ENCODE peak calls at places on chromosomes 11 and 22, in eight cellular contexts. V is uterus, L is mammary epithelial cell, Y is body of pancreas, W is iPS DF 6.9, S is tibial nerve, P is sigmoid colon, Q is HCT116. E is an unnamed sample. For H3K27me3, the result is how much of the 10 kb centered on the place peaks cover.

GRCh38 chr11:1160231-1161101 is 2.7 kb downstream of the MUC5AC start:
- DNase-seq in V (no peak), L (no peak), Y (no peak), W (no peak), S (no peak), P (no peak), Q (no peak), E (no peak)

GRCh38 chr11:102971766-102972165 is 16.2 kb upstream of the MMP13 start:
- DNase-seq in V (no peak), L (peak), Y (no peak), W (no peak), S (no peak), P (no peak), Q (no peak), E (no peak)

GRCh38 chr22:36352775-36353507 is 34.8 kb downstream of the MYH9 start:
- DNase-seq in V (no peak), L (peak), Y (peak), W (no peak), S (peak), P (no peak), Q (no peak), E (peak)

GRCh38 chr22:37331811-37332536 is 49.7 kb downstream of the CYTH4 start:
- DNase-seq in V (no peak), L (no peak), Y (no peak), W (no peak), S (no peak), P (no peak), Q (no peak), E (no peak)

GRCh38 chr11:66386171-66387069 is 14.9 kb upstream of the SLC29A2 start:
- DNase-seq in V (peak), L (peak), Y (peak), W (peak), S (peak), P (peak), Q (peak), E (peak)

GRCh38 chr11:13963169-13963948 is 836 bp downstream of the SPON1 start:
- DNase-seq in V (peak), L (no peak), Y (no peak), W (no peak), S (no peak), P (peak), Q (no peak), E (peak)

GRCh38 chr11:18309691-18310090 is 12.2 kb downstream of the HPS5 start:
- DNase-seq in V (no peak), L (no peak), Y (no peak), W (no peak), S (no peak), P (no peak), Q (no peak), E (no peak)

GRCh38 chr22:35301370-35301874 is 1.7 kb downstream of the TOM1 start:
- DNase-seq in V (peak), L (peak), Y (peak), W (no peak), S (peak), P (peak), Q (no peak), E (no peak)

GRCh38 chr11:125481531-125481930 is 14.5 kb downstream of the FEZ1 start:
- DNase-seq in V (no peak), L (peak), Y (no peak), W (no peak), S (no peak), P (no peak), Q (no peak), E (no peak)

GRCh38 chr11:14645247-14645912 is 1.8 kb downstream of the PDE3B start:
- DNase-seq in V (no peak), L (peak), Y (no peak), W (no peak), S (no peak), P (no peak), Q (no peak), E (no peak)

GRCh38 chr22:43320943-43321900 is 21.9 kb downstream of the SCUBE1 start:
- DNase-seq in V (no peak), L (no peak), Y (no peak), W (no peak), S (no peak), P (no peak), Q (no peak), E (no peak)

GRCh38 chr22:33803371-33803770 is 116.9 kb downstream of the LARGE1 start:
- DNase-seq in V (peak), L (peak), Y (peak), W (no peak), S (no peak), P (peak), Q (no peak), E (no peak)

GRCh38 chr22:38841211-38841610 is 2.6 kb downstream of the NPTXR start:
- DNase-seq in V (no peak), L (no peak), Y (peak), W (no peak), S (no peak), P (no peak), Q (no peak), E (no peak)

GRCh38 chr22:44091021-44091721 is 67.1 kb downstream of the PARVB start:
- DNase-seq in V (no peak), L (no peak), Y (no peak), W (no peak), S (no peak), P (peak), Q (peak), E (no peak)

GRCh38 chr22:45550891-45551290 is 48.2 kb downstream of the FBLN1 start:
- DNase-seq in V (no peak), L (no peak), Y (no peak), W (no peak), S (no peak), P (no peak), Q (no peak), E (no peak)

GRCh38 chr22:45548441-45548840 is 45.8 kb downstream of the FBLN1 start:
- DNase-seq in V (no peak), L (no peak), Y (no peak), W (no peak), S (no peak), P (no peak), Q (no peak), E (no peak)

GRCh38 chr22:45548991-45549736 is 46.5 kb downstream of the FBLN1 start:
- DNase-seq in V (peak), L (no peak), Y (peak), W (no peak), S (peak), P (peak), Q (peak), E (no peak)

GRCh38 chr22:45550416-45550815 is 47.7 kb downstream of the FBLN1 start:
- DNase-seq in V (no peak), L (no peak), Y (no peak), W (no peak), S (no peak), P (no peak), Q (no peak), E (no peak)

GRCh38 chr22:45549739-45550138 is 47.1 kb downstream of the FBLN1 start:
- DNase-seq in V (no peak), L (no peak), Y (no peak), W (no peak), S (no peak), P (no peak), Q (no peak), E (no peak)
- H3K27ac ChIP-seq in V (peak), L (no peak), Y (no peak), W (no peak), S (peak), P (peak), Q (peak), E (no peak)

GRCh38 chr11:119793335-119793984 is 64.5 kb upstream of the NECTIN1 start:
- DNase-seq in V (no peak), L (no peak), Y (no peak), W (no peak), S (no peak), P (no peak), Q (no peak), E (no peak)

GRCh38 chr11:119794756-119795155 is 65.8 kb upstream of the NECTIN1 start:
- DNase-seq in V (no peak), L (no peak), Y (no peak), W (no peak), S (no peak), P (no peak), Q (no peak), E (no peak)

GRCh38 chr11:119796363-119797060 is 67.5 kb upstream of the NECTIN1 start:
- DNase-seq in V (no peak), L (no peak), Y (no peak), W (no peak), S (no peak), P (no peak), Q (no peak), E (no peak)

GRCh38 chr11:119794141-119794665 is 65.2 kb upstream of the NECTIN1 start:
- DNase-seq in V (no peak), L (no peak), Y (no peak), W (no peak), S (no peak), P (no peak), Q (no peak), E (no peak)

DNA sequence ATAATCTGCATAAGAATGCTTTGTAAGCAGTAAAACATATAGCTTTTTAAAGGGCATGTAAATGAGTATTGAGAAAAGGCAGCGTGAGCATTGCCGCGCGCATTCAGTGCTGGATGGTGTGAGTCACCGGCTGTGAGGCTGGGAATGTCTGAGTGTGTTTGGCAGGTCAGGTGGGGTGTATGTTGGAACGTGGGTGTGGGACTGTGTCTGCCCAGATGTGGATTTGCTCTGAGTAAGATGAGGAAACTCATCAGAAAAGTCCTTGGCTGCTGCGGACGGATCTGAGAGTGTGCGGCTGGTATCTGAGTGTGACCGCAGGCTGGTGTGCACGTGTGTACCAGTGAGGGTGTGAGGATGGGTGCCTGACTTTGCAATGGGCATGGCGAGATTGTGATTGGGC is 66.2 kb upstream of the NECTIN1 start:
- DNase-seq in V (no peak), L (peak), Y (peak), W (no peak), S (peak), P (no peak), Q (no peak), E (no peak)
- H3K27me3 ChIP-seq in V (under half), L (under half), Y (under half), W (under half), S (under half), P (under half), Q (under half), E (under half)

DNA sequence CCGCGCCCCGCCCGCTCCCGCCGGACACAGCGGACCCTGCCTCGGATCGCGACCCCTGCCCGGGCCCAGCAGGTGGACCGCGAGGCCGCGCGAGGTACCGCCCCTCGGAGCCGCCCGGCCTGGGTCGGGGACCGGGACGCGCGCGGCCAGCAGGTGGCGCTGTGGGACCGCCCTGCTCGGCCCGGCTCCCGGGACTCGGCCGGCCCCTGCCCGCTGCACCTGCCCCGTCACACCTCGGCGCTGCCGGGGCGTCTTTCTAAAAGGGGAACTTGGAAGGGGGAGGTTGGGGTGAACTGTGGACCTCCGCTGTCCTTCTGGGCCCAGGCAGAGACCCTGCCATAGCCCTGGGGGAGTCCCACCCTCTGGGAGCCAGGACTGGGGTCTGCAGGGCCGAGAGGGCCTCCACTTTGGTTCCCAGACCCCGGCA is 11.1 kb downstream of the CRELD2 start:
- DNase-seq in V (peak), L (no peak), Y (no peak), W (no peak), S (no peak), P (peak), Q (no peak), E (peak)
- H3K27ac ChIP-seq in V (no peak), L (no peak), Y (no peak), W (no peak), S (no peak), P (no peak), Q (no peak), E (no peak)

DNA sequence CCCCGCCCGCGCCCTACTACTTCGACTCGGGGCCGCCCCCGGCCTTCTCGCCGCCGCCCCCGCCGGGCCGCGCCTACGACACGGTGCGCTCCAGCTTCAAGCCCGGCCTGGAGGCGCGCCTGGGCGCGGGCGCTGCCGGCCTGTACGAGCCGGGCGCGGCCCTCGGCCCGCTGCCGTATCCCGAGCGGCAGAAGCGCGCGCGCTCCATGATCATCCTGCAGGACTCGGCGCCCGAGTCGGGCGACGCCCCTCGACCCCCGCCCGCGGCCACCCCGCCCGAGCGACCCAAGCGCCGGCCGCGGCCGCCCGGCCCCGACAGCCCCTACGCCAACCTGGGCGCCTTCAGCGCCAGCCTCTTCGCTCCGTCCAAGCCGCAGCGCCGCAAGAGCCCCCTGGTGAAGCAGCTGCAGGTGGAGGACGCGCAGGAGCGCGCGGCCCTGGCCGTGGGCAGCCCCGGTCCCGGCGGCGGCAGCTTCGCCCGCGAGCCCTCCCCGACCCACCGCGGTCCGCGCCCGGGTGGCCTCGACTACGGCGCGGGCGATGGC is 17.6 kb upstream of the ACR start:
- DNase-seq in V (no peak), L (no peak), Y (no peak), W (no peak), S (no peak), P (no peak), Q (no peak), E (no peak)
- H3K27me3 ChIP-seq in V (under half), L (under half), Y (under half), W (under half), S (under half), P (under half), Q (under half), E (under half)

GRCh38 chr11:44805596-44805995 is 78.8 kb downstream of the TSPAN18 start:
- DNase-seq in V (no peak), L (no peak), Y (no peak), W (no peak), S (no peak), P (no peak), Q (no peak), E (no peak)

GRCh38 chr11:44806631-44807030 is 79.9 kb downstream of the TSPAN18 start:
- DNase-seq in V (no peak), L (no peak), Y (no peak), W (no peak), S (no peak), P (no peak), Q (no peak), E (no peak)

GRCh38 chr11:44805152-44805461 is 78.3 kb downstream of the TSPAN18 start:
- DNase-seq in V (no peak), L (no peak), Y (no peak), W (no peak), S (no peak), P (no peak), Q (no peak), E (no peak)

GRCh38 chr11:44808053-44808753 is 81.4 kb downstream of the TSPAN18 start:
- DNase-seq in V (no peak), L (no peak), Y (no peak), W (no peak), S (no peak), P (no peak), Q (no peak), E (no peak)

GRCh38 chr11:44804449-44805151 is 77.8 kb downstream of the TSPAN18 start:
- DNase-seq in V (no peak), L (no peak), Y (no peak), W (no peak), S (no peak), P (no peak), Q (no peak), E (no peak)
- H3K27ac ChIP-seq in V (peak), L (no peak), Y (no peak), W (no peak), S (peak), P (peak), Q (no peak), E (no peak)

GRCh38 chr11:132999031-132999430 is 533.3 kb downstream of the OPCML start:
- DNase-seq in V (no peak), L (no peak), Y (no peak), W (no peak), S (no peak), P (no peak), Q (no peak), E (no peak)

GRCh38 chr11:132994038-132994502 is 538.2 kb downstream of the OPCML start:
- DNase-seq in V (no peak), L (no peak), Y (no peak), W (no peak), S (no peak), P (no peak), Q (no peak), E (no peak)

GRCh38 chr11:132999519-132999918 is 532.8 kb downstream of the OPCML start:
- DNase-seq in V (no peak), L (no peak), Y (no peak), W (no peak), S (no peak), P (no peak), Q (no peak), E (no peak)

GRCh38 chr11:132992838-132993680 is 539.2 kb downstream of the OPCML start:
- DNase-seq in V (no peak), L (no peak), Y (no peak), W (no peak), S (no peak), P (no peak), Q (no peak), E (no peak)

GRCh38 chr11:132997396-132997795 is 534.9 kb downstream of the OPCML start:
- DNase-seq in V (no peak), L (no peak), Y (no peak), W (no peak), S (no peak), P (no peak), Q (no peak), E (no peak)
- H3K27me3 ChIP-seq in V (under half), L (under half), Y (under half), W (under half), S (under half), P (under half), Q (under half), E (under half)

GRCh38 chr22:45238431-45239377 is 2.0 kb downstream of the KIAA0930 start:
- DNase-seq in V (no peak), L (no peak), Y (no peak), W (no peak), S (no peak), P (no peak), Q (no peak), E (no peak)
- H3K27ac ChIP-seq in V (no peak), L (no peak), Y (no peak), W (no peak), S (no peak), P (no peak), Q (no peak), E (no peak)

DNA sequence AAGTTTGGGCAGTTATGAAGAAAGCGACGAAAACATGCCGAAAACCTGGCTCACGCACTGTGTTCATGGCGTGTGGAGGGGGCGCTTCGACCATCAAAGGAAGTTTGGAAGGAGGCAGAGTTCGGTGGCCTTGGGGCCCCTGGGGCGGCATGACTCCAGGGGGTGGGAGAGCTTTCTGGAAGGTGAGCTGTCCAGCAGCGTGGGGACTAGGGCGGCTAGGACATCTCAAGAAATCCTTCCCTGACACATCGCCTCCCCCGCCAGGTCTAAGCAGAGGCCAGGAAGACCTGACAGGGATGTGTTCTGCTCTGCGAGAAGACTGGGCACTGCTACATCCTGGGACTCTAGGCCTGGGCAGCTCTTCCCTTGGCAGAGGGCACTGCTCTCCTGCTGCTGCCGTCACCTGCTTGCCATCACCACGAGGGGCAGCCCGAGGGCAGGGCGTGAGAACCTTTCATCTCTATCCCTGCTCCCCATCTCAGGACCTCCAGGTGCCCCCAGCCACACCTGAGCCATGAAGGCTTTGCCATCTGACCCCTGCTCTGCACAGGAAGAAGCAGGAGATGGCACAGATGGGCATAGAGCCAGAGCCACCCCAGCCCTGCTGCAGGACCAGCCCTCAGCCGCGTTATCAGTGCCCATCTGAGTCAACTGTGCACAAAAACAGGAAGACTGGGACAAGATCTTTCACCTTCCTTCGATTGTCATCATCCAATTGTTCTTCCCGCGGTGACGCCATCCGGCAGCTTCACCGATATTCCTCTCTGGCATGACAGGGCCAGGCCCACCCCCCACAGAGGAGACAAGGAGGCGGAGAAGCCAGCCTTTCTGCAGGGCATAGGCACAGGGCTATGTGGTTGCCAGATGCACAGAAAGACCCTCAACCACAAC is 12.7 kb downstream of the LINC01488 start:
- DNase-seq in V (no peak), L (no peak), Y (no peak), W (no peak), S (no peak), P (no peak), Q (no peak), E (no peak)
- H3K27me3 ChIP-seq in V (under half), L (under half), Y (under half), W (under half), S (under half), P (under half), Q (under half), E (under half)